ENCODE peak calls at places on chromosomes 1 and 21, in five cellular contexts. T is heart right ventricle; B is left lung; S is CD8-positive, alpha-beta T cell; Q is CD8-positive, alpha-beta memory T cell. A is an unnamed sample. For H3K4me1, the result is how much of the 10 kb centered on the place peaks cover.

GRCh38 chr1:214216779-214217178 is 64.2 kb upstream of the SMYD2 start:
- DNase-seq in T (no peak), B (no peak), S (no peak), Q (no peak), A (no peak)

GRCh38 chr1:245823408-245824147 is 668.8 kb downstream of the KIF26B start:
- DNase-seq in T (no peak), B (no peak), S (no peak), Q (no peak), A (no peak)

GRCh38 chr1:214449371-214449770 is 102.0 kb downstream of the PTPN14 start:
- DNase-seq in T (no peak), B (no peak), S (no peak), Q (no peak), A (no peak)

GRCh38 chr1:167542109-167543032 is 11.2 kb downstream of the CREG1 start:
- DNase-seq in T (no peak), B (no peak), S (no peak), Q (no peak), A (no peak)

GRCh38 chr1:163399976-163400375 is 78.2 kb downstream of the NUF2 start:
- DNase-seq in T (no peak), B (no peak), S (no peak), Q (no peak), A (no peak)

GRCh38 chr1:161736332-161736969 is 13.1 kb upstream of the DUSP12 start:
- DNase-seq in T (no peak), B (no peak), S (no peak), Q (no peak), A (no peak)

GRCh38 chr21:31018232-31018631 is 20.0 kb downstream of the KRTAP19-8 start:
- DNase-seq in T (no peak), B (no peak), S (no peak), Q (no peak), A (no peak)

GRCh38 chr1:2821970-2822620 is 20.6 kb upstream of the TTC34 start:
- DNase-seq in T (peak), B (peak), S (peak), Q (peak), A (no peak)

GRCh38 chr1:8985915-8986813 is 40.1 kb downstream of the SLC2A7 start:
- DNase-seq in T (peak), B (peak), S (no peak), Q (no peak), A (peak)

GRCh38 chr1:245972476-245972875 is 534.6 kb downstream of the SMYD3 start:
- DNase-seq in T (no peak), B (no peak), S (no peak), Q (no peak), A (no peak)

GRCh38 chr1:89068291-89068690 is 3.3 kb upstream of the GBP1 start:
- DNase-seq in T (no peak), B (no peak), S (no peak), Q (no peak), A (no peak)

GRCh38 chr21:28068455-28069358 is 924.0 kb downstream of the LTN1 start:
- DNase-seq in T (no peak), B (no peak), S (no peak), Q (no peak), A (no peak)

GRCh38 chr21:19541612-19542011 is 1138.0 kb upstream of the TMPRSS15 start:
- DNase-seq in T (no peak), B (no peak), S (no peak), Q (no peak), A (no peak)

GRCh38 chr1:221497051-221497450 is 244.8 kb downstream of the DUSP10 start:
- DNase-seq in T (no peak), B (no peak), S (no peak), Q (no peak), A (no peak)

GRCh38 chr1:173853074-173853473 is 14.7 kb downstream of the GAS5 start:
- DNase-seq in T (no peak), B (no peak), S (no peak), Q (no peak), A (no peak)

GRCh38 chr21:42239556-42239955 is 20.6 kb downstream of the ABCG1 start:
- DNase-seq in T (no peak), B (no peak), S (no peak), Q (no peak), A (no peak)

GRCh38 chr1:229094476-229095311 is 176.2 kb upstream of the RAB4A start:
- DNase-seq in T (no peak), B (no peak), S (no peak), Q (no peak), A (no peak)

GRCh38 chr1:235416662-235417049 is 49.4 kb downstream of the TBCE start:
- DNase-seq in T (no peak), B (no peak), S (no peak), Q (no peak), A (no peak)

GRCh38 chr1:221732052-221732451 is 9.8 kb downstream of the DUSP10 start:
- DNase-seq in T (no peak), B (no peak), S (no peak), Q (no peak), A (no peak)

GRCh38 chr1:226938903-226939438 is 1.1 kb upstream of the COQ8A start:
- DNase-seq in T (no peak), B (no peak), S (no peak), Q (no peak), A (no peak)

GRCh38 chr1:59976194-59977074 is 49.9 kb upstream of the CYP2J2 start:
- DNase-seq in T (peak), B (peak), S (peak), Q (peak), A (peak)

GRCh38 chr1:6770727-6771567 is 14.3 kb upstream of the CAMTA1 start:
- DNase-seq in T (no peak), B (no peak), S (no peak), Q (no peak), A (peak)

GRCh38 chr1:3863231-3863935 is 6.1 kb downstream of the DFFB start:
- DNase-seq in T (no peak), B (no peak), S (no peak), Q (no peak), A (no peak)

GRCh38 chr1:73033637-73034036 is 751.3 kb upstream of the NEGR1 start:
- DNase-seq in T (no peak), B (no peak), S (no peak), Q (no peak), A (no peak)

GRCh38 chr1:40625076-40625475 is 40.4 kb downstream of the RIMS3 start:
- DNase-seq in T (peak), B (no peak), S (peak), Q (peak), A (no peak)

GRCh38 chr21:45293214-45293725 is 5.6 kb upstream of the POFUT2 start:
- DNase-seq in T (no peak), B (no peak), S (no peak), Q (no peak), A (no peak)

GRCh38 chr1:179586107-179586823 is 5.4 kb upstream of the TDRD5 start:
- DNase-seq in T (peak), B (no peak), S (no peak), Q (no peak), A (peak)

GRCh38 chr1:24915819-24916602 is 14.1 kb downstream of the RUNX3 start:
- DNase-seq in T (no peak), B (no peak), S (no peak), Q (no peak), A (no peak)

GRCh38 chr1:246907472-246907871 is 24.3 kb downstream of the AHCTF1 start:
- DNase-seq in T (no peak), B (no peak), S (no peak), Q (no peak), A (no peak)

GRCh38 chr1:228760962-228761361 is 25.7 kb downstream of the RHOU start:
- DNase-seq in T (no peak), B (no peak), S (no peak), Q (no peak), A (no peak)

GRCh38 chr1:234544094-234544579 is 65.2 kb upstream of the TARBP1 start:
- DNase-seq in T (peak), B (peak), S (peak), Q (peak), A (peak)

GRCh38 chr1:160124709-160125478 is 9.3 kb downstream of the ATP1A2 start:
- DNase-seq in T (no peak), B (no peak), S (no peak), Q (no peak), A (no peak)

GRCh38 chr1:244361764-244362473 is 89.8 kb downstream of the ADSS2 start:
- DNase-seq in T (no peak), B (no peak), S (no peak), Q (no peak), A (no peak)
- H3K27ac ChIP-seq in T (no peak), B (peak), S (no peak), Q (no peak), A (peak)

GRCh38 chr1:20788489-20788795 is 1.3 kb upstream of the HP1BP3 start:
- DNase-seq in T (no peak), B (no peak), S (no peak), Q (no peak), A (no peak)

GRCh38 chr1:20793236-20793635 is 6.1 kb upstream of the HP1BP3 start:
- DNase-seq in T (no peak), B (no peak), S (no peak), Q (no peak), A (no peak)

GRCh38 chr1:20787775-20788488 is 825 bp upstream of the HP1BP3 start:
- DNase-seq in T (no peak), B (no peak), S (no peak), Q (no peak), A (peak)

GRCh38 chr1:20792177-20792576 is 5.1 kb upstream of the HP1BP3 start:
- DNase-seq in T (no peak), B (no peak), S (no peak), Q (no peak), A (no peak)

GRCh38 chr1:20790785-20791184 is 3.7 kb upstream of the HP1BP3 start:
- DNase-seq in T (no peak), B (no peak), S (no peak), Q (no peak), A (no peak)
- H3K4me1 ChIP-seq in T (under half), B (under half), S (under half), Q (under half), A (under half)

DNA sequence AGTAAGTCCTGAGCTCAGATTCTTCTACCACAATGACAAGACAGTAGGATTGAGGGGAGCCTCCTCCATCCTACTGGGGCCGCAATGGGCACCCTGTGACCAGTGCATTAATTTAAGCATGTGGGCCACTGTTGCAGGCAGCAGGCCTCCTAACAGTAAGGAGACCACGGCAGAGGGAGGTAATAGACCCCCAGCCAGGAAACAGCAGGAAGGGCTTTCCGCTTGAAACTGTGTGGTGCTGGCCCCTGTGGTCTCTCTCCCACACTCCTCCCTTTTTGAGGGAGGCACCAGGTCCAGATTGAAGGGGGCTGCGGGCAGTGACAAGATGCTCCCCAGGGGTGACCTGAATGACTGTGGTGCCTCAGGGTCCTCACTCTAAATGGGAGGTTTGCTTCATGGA is 1.7 kb upstream of the CLDN19 start:
- DNase-seq in T (no peak), B (no peak), S (no peak), Q (no peak), A (no peak)
- H3K27ac ChIP-seq in T (no peak), B (no peak), S (no peak), Q (no peak), A (no peak)

DNA sequence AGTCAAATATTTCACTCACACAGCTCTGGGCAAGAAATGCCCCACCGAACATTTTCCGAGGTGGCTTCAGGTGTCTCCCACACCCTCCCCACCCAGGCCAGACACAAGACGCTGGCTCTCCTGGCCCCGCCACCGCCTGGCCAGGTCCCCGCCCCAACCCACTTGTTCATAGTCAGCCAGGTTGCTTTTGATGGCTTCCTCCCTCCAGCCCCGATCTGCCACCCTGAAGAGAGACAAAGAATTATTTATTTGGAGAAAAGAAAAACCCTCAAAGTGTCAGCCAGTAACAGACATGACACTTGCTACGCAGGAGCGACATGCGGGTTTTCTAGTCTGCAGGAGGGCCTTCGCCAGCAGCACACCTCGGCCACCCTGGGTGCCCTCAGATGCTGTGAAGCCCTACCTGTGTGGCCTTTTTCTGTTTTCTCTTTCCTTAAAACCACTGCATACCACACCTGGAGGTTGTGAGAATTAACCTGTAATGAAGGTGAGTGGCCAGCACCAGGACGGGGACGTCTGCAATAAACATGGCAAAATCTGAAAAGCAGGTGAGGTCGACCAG is 27.2 kb downstream of the SSBP3 start:
- DNase-seq in T (no peak), B (no peak), S (no peak), Q (no peak), A (no peak)
- H3K4me1 ChIP-seq in T (half or more), B (under half), S (half or more), Q (half or more), A (under half)

GRCh38 chr1:184811439-184812111 is 56.9 kb upstream of the EDEM3 start:
- DNase-seq in T (peak), B (no peak), S (no peak), Q (no peak), A (peak)
- H3K27ac ChIP-seq in T (peak), B (no peak), S (no peak), Q (no peak), A (peak)

GRCh38 chr1:156591432-156592157 is at the start of gene NAXE:
- DNase-seq in T (peak), B (peak), S (peak), Q (peak), A (peak)

GRCh38 chr1:156590326-156591180 is 1.0 kb upstream of the NAXE start:
- DNase-seq in T (no peak), B (no peak), S (no peak), Q (no peak), A (no peak)

GRCh38 chr1:156591181-156591431 is 470 bp upstream of the NAXE start:
- DNase-seq in T (no peak), B (no peak), S (no peak), Q (no peak), A (no peak)

GRCh38 chr1:156592910-156593732 is 1.5 kb downstream of the NAXE start:
- DNase-seq in T (no peak), B (no peak), S (no peak), Q (no peak), A (no peak)

DNA sequence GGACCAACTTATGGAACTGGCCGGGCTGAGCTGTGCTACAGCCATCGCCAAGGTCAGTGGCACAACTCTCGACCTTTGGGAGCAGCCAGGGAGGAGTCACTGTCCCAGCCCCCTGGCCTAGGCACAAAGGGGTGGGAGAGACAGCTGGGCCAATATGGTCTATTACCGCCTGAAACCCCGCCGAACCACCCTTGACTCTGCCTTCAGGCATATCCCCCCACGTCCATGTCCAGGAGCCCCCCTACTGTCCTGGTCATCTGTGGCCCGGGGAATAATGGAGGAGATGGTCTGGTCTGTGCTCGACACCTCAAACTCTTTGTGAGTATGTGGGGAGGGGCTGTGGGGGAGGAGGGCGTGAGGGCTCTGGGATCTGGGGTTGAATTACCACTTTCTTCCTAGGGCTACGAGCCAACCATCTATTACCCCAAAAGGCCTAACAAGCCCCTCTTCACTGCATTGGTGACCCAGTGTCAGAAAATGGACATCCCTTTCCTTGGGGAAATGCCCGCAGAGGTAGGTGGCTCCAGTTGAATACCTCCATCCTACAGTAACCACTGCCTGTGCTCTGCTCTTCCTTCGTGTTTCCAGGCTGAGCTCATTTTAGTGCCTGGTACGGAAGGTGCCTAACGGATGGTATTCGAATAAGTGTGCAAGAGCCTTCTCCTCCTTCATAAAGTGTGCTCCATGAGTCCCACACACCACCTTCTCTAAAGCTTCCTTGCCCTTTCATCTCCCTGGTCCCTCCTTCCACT is 758 bp downstream of the NAXE start:
- DNase-seq in T (no peak), B (no peak), S (no peak), Q (no peak), A (no peak)
- H3K4me1 ChIP-seq in T (under half), B (under half), S (under half), Q (under half), A (under half)

DNA sequence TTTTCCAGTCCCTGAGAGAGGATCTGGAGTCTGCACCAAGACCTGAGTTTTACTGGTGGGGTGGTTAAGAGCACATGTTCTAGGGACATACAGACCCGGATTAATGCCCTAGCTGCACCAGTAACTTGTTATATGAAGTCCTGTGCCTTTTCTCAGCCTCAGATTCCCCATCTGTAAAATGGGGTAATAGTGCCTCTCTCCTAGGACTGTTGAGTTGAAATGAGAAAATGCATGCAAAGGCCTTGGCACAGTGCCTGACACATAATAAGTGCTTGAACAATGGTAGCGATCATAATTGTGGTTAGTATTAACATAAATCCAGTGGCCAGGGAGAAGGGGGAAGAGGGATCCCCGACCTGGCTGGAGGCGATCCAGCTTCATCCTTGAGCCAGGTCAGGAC is 12.3 kb downstream of the AHDC1 start:
- DNase-seq in T (no peak), B (no peak), S (no peak), Q (no peak), A (no peak)
- H3K27ac ChIP-seq in T (peak), B (no peak), S (no peak), Q (no peak), A (peak)

GRCh38 chr1:209497729-209498128 is 85.8 kb upstream of the CAMK1G start:
- DNase-seq in T (no peak), B (no peak), S (no peak), Q (no peak), A (no peak)
- H3K4me1 ChIP-seq in T (under half), B (under half), S (under half), Q (under half), A (under half)

GRCh38 chr21:26795398-26795790 is 49.8 kb downstream of the ADAMTS1 start:
- DNase-seq in T (no peak), B (no peak), S (no peak), Q (no peak), A (no peak)
- H3K27ac ChIP-seq in T (peak), B (peak), S (no peak), Q (no peak), A (peak)